ENCODE peak calls at places on chromosomes 11 and 22, in four cellular contexts. P is heart right ventricle, F is IMR-90, R is foreskin keratinocyte. W is an unnamed sample. For H3K27me3, the result is how much of the 10 kb centered on the place peaks cover.

GRCh38 chr22:19889951-19890350 is 35.3 kb upstream of the GNB1L start:
- DNase-seq in R (no peak), P (no peak), F (no peak), W (peak)

GRCh38 chr22:49666146-49666809 is 161.4 kb downstream of the BRD1 start:
- DNase-seq in R (no peak), P (no peak), F (no peak), W (peak)

GRCh38 chr11:96306600-96306932 is 36.4 kb downstream of the MAML2 start:
- DNase-seq in P (no peak), R (no peak), F (no peak), W (no peak)

GRCh38 chr11:46127150-46127638 is 5.9 kb upstream of the PHF21A start:
- DNase-seq in F (peak), R (peak), P (peak), W (peak)

GRCh38 chr11:113618360-113618759 is 87.7 kb downstream of the TMPRSS5 start:
- DNase-seq in F (peak), P (no peak), R (peak), W (no peak)

GRCh38 chr22:22657712-22658111 is 13.3 kb downstream of the GGTLC2 start:
- DNase-seq in P (no peak), R (no peak), F (no peak), W (no peak)

GRCh38 chr11:117479372-117479771 is 151.7 kb downstream of the CEP164 start:
- DNase-seq in P (no peak), F (no peak), R (no peak), W (no peak)

GRCh38 chr11:2521681-2522630 is 77.1 kb downstream of the KCNQ1 start:
- DNase-seq in R (no peak), F (no peak), P (no peak), W (no peak)

GRCh38 chr11:111514216-111515031 is at the start of gene HOATZ:
- DNase-seq in P (no peak), R (no peak), F (no peak), W (no peak)

GRCh38 chr22:32421484-32421883 is 9.4 kb upstream of the RTCB start:
- DNase-seq in R (peak), F (no peak), P (no peak), W (no peak)

GRCh38 chr11:105269862-105270261 is 130.3 kb upstream of the CARD18 start:
- DNase-seq in F (no peak), R (no peak), P (no peak), W (no peak)

GRCh38 chr11:37504925-37505324 is 906.9 kb upstream of the RAG2 start:
- DNase-seq in F (peak), R (peak), P (no peak), W (no peak)

GRCh38 chr22:24433868-24434471 is 6.6 kb downstream of the ADORA2A start:
- DNase-seq in R (no peak), P (no peak), F (peak), W (no peak)

GRCh38 chr11:62500066-62501035 is 46.3 kb downstream of the AHNAK start:
- DNase-seq in R (peak), P (no peak), F (no peak), W (no peak)

GRCh38 chr11:64809781-64810241 is 540 bp downstream of the MEN1 start:
- DNase-seq in R (peak), P (no peak), F (no peak), W (no peak)

GRCh38 chr22:44648821-44649566 is 53.0 kb upstream of the PRR5 start:
- DNase-seq in F (peak), R (peak), P (no peak), W (no peak)

GRCh38 chr11:114606003-114606801 is 10.6 kb upstream of the NXPE4 start:
- DNase-seq in P (no peak), R (no peak), F (peak), W (no peak)

GRCh38 chr11:69642549-69642912 is 1.6 kb downstream of the CCND1 start:
- DNase-seq in R (no peak), F (no peak), P (no peak), W (no peak)

GRCh38 chr22:20857247-20857643 is 1.4 kb downstream of the PI4KA start:
- DNase-seq in P (no peak), R (no peak), F (no peak), W (no peak)

GRCh38 chr11:40161855-40162410 is 1297.5 kb downstream of the LRRC4C start:
- DNase-seq in P (peak), F (no peak), R (no peak), W (no peak)

GRCh38 chr11:95005642-95006041 is 19.4 kb upstream of the KDM4E start:
- DNase-seq in P (no peak), F (no peak), R (no peak), W (no peak)

GRCh38 chr11:34203377-34203801 is 98.0 kb downstream of the NAT10 start:
- DNase-seq in F (no peak), R (no peak), P (no peak), W (no peak)

GRCh38 chr11:120746836-120747609 is 235.5 kb downstream of the GRIK4 start:
- DNase-seq in R (peak), F (no peak), P (no peak), W (no peak)

GRCh38 chr22:24149191-24149590 is 32.1 kb upstream of the SUSD2 start:
- DNase-seq in F (no peak), R (no peak), P (no peak), W (no peak)

GRCh38 chr11:130772266-130773227 is 143.7 kb downstream of the SNX19 start:
- DNase-seq in R (peak), F (peak), P (no peak), W (no peak)

GRCh38 chr22:44870021-44870420 is 117.6 kb downstream of the ARHGAP8 start:
- DNase-seq in R (peak), P (no peak), F (peak), W (no peak)

GRCh38 chr11:8092587-8093424 is 11.8 kb downstream of the TUB start:
- DNase-seq in F (peak), R (peak), P (peak), W (no peak)

GRCh38 chr22:27154717-27155116 is 497.3 kb downstream of the MIAT start:
- DNase-seq in P (no peak), R (no peak), F (no peak), W (no peak)

GRCh38 chr22:49269928-49270327 is 557.7 kb downstream of the BRD1 start:
- DNase-seq in P (no peak), R (no peak), F (no peak), W (no peak)

GRCh38 chr22:23093090-23093788 is 22.9 kb downstream of the GNAZ start:
- DNase-seq in P (no peak), F (no peak), R (no peak), W (no peak)

GRCh38 chr11:66580803-66581202 is 12.1 kb downstream of the CCDC87 start:
- DNase-seq in F (peak), P (no peak), R (no peak), W (no peak)
- H3K27ac ChIP-seq in F (no peak), P (no peak), R (no peak), W (no peak)

GRCh38 chr22:47050601-47051051 is 288.2 kb downstream of the TBC1D22A start:
- DNase-seq in P (no peak), F (no peak), R (no peak), W (no peak)
- H3K27me3 ChIP-seq in P (under half), F (under half), R (under half), W (under half)

GRCh38 chr22:42294034-42294985 is 23.9 kb upstream of the TCF20 start:
- DNase-seq in P (peak), F (peak), R (no peak), W (no peak)
- H3K27ac ChIP-seq in P (no peak), F (no peak), R (no peak), W (no peak)

DNA sequence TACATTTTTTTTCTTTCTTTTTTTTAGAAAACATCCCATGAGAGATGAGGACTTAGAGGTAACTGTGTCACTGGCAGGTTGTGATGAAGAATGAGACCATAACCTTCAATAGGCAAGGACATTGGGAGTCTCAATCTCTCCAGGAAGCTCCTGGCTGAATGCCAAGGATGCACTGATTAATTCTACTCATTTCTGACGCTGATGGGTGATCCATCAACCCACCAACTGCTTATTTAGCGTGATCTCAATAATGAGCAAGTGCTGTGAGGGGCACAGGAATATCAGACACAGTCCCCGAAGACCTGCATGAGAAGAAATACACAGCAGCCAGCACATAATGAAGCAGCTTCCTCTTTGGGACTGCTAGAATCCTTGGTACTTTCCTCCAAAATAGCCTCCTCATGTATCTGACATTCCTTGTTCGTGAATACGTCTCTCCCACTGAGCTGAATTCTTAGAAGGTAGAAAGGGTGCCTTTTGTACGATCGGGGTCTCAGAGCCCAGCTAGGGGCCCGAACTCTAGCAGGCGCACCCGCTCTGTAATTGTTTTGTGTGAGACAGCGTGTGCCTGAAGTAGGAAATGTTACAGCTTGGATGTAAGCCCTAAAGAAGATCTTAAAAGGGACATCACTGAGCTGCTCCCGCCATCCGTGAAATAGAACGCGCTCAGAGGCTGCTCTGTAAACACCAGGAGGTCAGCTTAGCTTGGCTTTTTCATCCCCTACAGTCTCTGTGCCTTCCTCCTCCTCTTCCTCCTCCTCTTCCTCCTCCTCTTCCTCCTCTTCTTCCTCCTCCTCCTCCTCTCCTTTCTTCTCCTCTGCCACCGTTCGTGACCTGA is 7.2 kb downstream of the CLMP start:
- DNase-seq in P (no peak), F (peak), R (no peak), W (no peak)
- H3K27me3 ChIP-seq in P (half or more), F (under half), R (under half), W (under half)

DNA sequence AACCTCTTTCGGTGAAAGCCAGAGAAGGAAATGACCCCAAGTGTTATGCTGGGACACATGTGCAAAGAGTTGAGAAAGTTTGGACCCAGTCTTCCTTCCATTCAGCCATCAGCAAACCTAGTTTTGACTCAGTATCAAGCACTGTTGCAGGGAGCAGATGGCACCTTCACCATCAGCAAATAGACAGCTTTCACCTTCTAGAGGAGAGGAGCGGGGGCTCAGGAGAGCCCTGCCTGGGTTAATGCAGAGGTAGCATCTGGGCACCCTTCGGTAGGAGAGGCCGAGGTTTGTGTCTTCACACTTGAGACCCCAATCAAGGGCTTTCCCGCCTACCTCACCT is 16.2 kb upstream of the MFRP start:
- DNase-seq in R (no peak), F (no peak), P (no peak), W (no peak)
- H3K27ac ChIP-seq in R (no peak), F (no peak), P (peak), W (no peak)

GRCh38 chr22:45883811-45884170 is 93.2 kb downstream of the WNT7B start:
- DNase-seq in R (no peak), P (no peak), F (no peak), W (no peak)
- H3K27me3 ChIP-seq in R (under half), P (half or more), F (under half), W (under half)

GRCh38 chr11:9697766-9698165 is 33.9 kb downstream of the SWAP70 start:
- DNase-seq in F (no peak), P (no peak), R (no peak), W (no peak)

GRCh38 chr11:9691865-9692264 is 28.0 kb downstream of the SWAP70 start:
- DNase-seq in R (peak), P (no peak), F (peak), W (no peak)

GRCh38 chr11:9689721-9690120 is 25.8 kb downstream of the SWAP70 start:
- DNase-seq in R (no peak), P (no peak), F (no peak), W (no peak)

GRCh38 chr11:9692696-9693095 is 28.8 kb downstream of the SWAP70 start:
- DNase-seq in R (no peak), P (no peak), F (no peak), W (no peak)

DNA sequence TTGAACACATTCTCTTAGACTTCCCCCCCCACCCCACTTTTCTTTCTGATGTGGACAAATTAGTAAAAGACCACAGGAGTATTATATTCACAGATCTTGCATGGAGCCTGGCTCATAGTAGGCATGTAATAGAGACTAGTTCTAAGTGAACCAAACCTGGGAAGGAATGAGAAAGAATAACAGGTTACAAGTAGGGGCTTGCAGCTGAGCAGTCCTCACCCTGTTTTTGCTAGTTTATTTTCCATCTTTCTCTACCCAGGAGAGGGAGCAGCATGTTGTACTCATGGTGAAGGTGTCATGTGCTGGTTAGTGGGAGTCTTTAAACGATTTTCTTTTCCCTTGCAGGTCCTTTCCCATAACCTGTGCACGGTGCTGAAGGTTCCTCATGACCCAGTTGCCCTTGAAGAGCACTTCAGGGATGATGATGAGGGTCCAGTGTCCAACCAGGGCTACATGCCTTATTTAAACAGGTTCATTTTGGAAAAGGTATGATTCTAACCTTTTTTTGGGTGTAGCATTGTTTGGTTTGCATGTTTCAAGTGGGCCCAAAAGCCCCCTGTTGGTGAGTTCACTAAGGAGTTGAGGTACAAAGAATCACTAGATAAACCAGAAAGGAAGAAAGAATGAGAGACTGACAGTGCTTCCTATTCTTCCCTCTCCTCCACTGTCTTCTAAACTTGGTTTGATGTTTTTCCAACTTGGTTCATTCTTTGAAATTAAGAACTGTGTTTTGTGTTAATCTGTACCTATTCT is 30.1 kb downstream of the SWAP70 start:
- DNase-seq in F (no peak), P (no peak), R (peak), W (no peak)
- H3K27ac ChIP-seq in F (no peak), P (no peak), R (peak), W (no peak)

GRCh38 chr11:128342511-128343133 is 244.7 kb downstream of the ETS1 start:
- DNase-seq in F (peak), P (peak), R (peak), W (peak)
- H3K27me3 ChIP-seq in F (under half), P (under half), R (under half), W (under half)

GRCh38 chr11:91188484-91188883 is 965.6 kb upstream of the CHORDC1 start:
- DNase-seq in F (no peak), R (no peak), P (no peak), W (no peak)
- H3K27ac ChIP-seq in F (no peak), R (no peak), P (no peak), W (no peak)